ENCODE peak calls at places on chromosomes 16 and 17, in ten cellular contexts. T, J, K, F, E, I, H, D, S and Z are unnamed samples.

GRCh38 chr16:57821149-57821971 is 19.1 kb upstream of the KIFC3 start:
- DNase-seq in E (no peak), T (no peak), F (no peak), H (no peak), K (no peak), I (no peak), J (no peak), S (no peak), D (no peak), Z (no peak)

GRCh38 chr17:48612854-48613691 is 2.0 kb downstream of the HOXB8 start:
- DNase-seq in E (no peak), T (no peak), S (peak; percentile 53), D (no peak), F (no peak), J (no peak), K (peak; percentile 87), I (peak; percentile 61), H (peak; percentile 25), Z (no peak)

GRCh38 chr16:72963921-72964320 is 84.0 kb downstream of the ZFHX3 start:
- DNase-seq in H (peak; percentile 36), I (no peak), K (no peak), E (no peak), F (no peak), S (peak; percentile 45), T (peak; percentile 51), D (no peak), J (no peak), Z (no peak)

GRCh38 chr16:75943705-75944514 is 217.6 kb upstream of the CPHXL start:
- DNase-seq in F (no peak), D (no peak), K (no peak), I (peak; percentile 12), E (no peak), S (no peak), T (no peak), H (no peak), J (no peak), Z (no peak)

GRCh38 chr17:57154896-57155295 is 69.8 kb downstream of the AKAP1 start:
- DNase-seq in T (no peak), F (no peak), H (no peak), E (no peak), J (no peak), K (no peak), D (no peak), I (no peak), S (no peak), Z (no peak)

GRCh38 chr16:74141015-74141414 is 155.6 kb upstream of the PSMD7 start:
- DNase-seq in I (no peak), F (no peak), S (no peak), T (no peak), E (no peak), H (no peak), K (no peak), J (no peak), D (no peak), Z (no peak)

GRCh38 chr16:1272453-1273198 is 16.8 kb downstream of the TPSD1 start:
- DNase-seq in F (no peak), K (no peak), E (no peak), I (no peak), J (no peak), S (no peak), H (no peak), D (no peak), T (no peak), Z (no peak)

GRCh38 chr17:57260325-57261083 is 4.2 kb downstream of the MSI2 start:
- DNase-seq in H (no peak), K (no peak), E (no peak), J (no peak), D (no peak), T (no peak), I (no peak), S (no peak), F (no peak), Z (no peak)

GRCh38 chr16:535446-536405 is 8.2 kb downstream of the CAPN15 start:
- DNase-seq in J (no peak), D (no peak), K (peak; percentile 83), T (peak; percentile 77), I (no peak), S (peak; percentile 79), F (no peak), H (peak; percentile 24), E (no peak), Z (no peak)

GRCh38 chr17:50693041-50693682 is 14.6 kb downstream of the ANKRD40 start:
- DNase-seq in I (no peak), H (no peak), S (peak; percentile 25), E (no peak), T (peak; percentile 35), K (no peak), D (no peak), J (no peak), F (no peak), Z (no peak)

GRCh38 chr17:72077326-72077960 is 43.4 kb upstream of the SOX9 start:
- DNase-seq in I (no peak), D (no peak), K (no peak), J (no peak), F (no peak), E (no peak), S (no peak), H (no peak), T (no peak), Z (no peak)

GRCh38 chr17:67476787-67477335 is 99.8 kb downstream of the PITPNC1 start:
- DNase-seq in S (no peak), F (no peak), D (no peak), T (no peak), I (no peak), E (no peak), H (no peak), J (no peak), K (no peak), Z (no peak)

GRCh38 chr16:47716571-47716970 is 255.4 kb downstream of the PHKB start:
- DNase-seq in H (no peak), F (no peak), S (no peak), K (no peak), J (no peak), T (no peak), E (no peak), I (no peak), D (no peak), Z (no peak)

GRCh38 chr17:8326591-8327583 is 12.8 kb upstream of the ODF4 start:
- DNase-seq in J (no peak), D (peak; percentile 10), F (no peak), S (peak; percentile 9), T (peak; percentile 45), H (peak; percentile 30), I (no peak), K (peak; percentile 88), E (no peak), Z (peak; percentile 47)

GRCh38 chr17:76844846-76845245 is 23.4 kb upstream of the MGAT5B start:
- DNase-seq in F (no peak), S (no peak), J (no peak), T (no peak), D (no peak), I (no peak), K (no peak), H (no peak), E (no peak), Z (no peak)

GRCh38 chr17:69223809-69224208 is 4.8 kb downstream of the ABCA10 start:
- DNase-seq in H (peak; percentile 81), K (no peak), I (no peak), D (no peak), S (peak; percentile 73), F (no peak), T (peak; percentile 16), J (no peak), E (no peak), Z (no peak)

GRCh38 chr16:51326131-51326856 is 175.2 kb upstream of the SALL1 start:
- DNase-seq in E (no peak), T (peak; percentile 60), I (no peak), F (no peak), J (peak; percentile 40), S (peak; percentile 77), H (peak; percentile 61), D (no peak), K (no peak), Z (no peak)

GRCh38 chr16:85027968-85028637 is 508 bp downstream of the KIAA0513 start:
- DNase-seq in K (no peak), F (no peak), D (peak; percentile 2), E (no peak), I (no peak), J (no peak), T (peak; percentile 10), H (no peak), S (no peak), Z (no peak)

GRCh38 chr16:66899945-66900688 is 18.6 kb downstream of the CDH16 start:
- DNase-seq in H (peak; percentile 78), J (no peak), S (peak; percentile 59), K (no peak), E (no peak), I (no peak), D (no peak), T (peak; percentile 80), F (peak; percentile 65), Z (no peak)

GRCh38 chr16:22007509-22008214 is at the start of gene MOSMO:
- DNase-seq in D (peak; percentile 63), E (peak; percentile 65), H (peak; percentile 65), I (peak; percentile 69), S (peak; percentile 54), J (peak; percentile 58), K (peak; percentile 97), T (peak; percentile 65), F (peak; percentile 50), Z (peak; percentile 66)

GRCh38 chr17:78241277-78242023 is 10.0 kb downstream of the TMEM235 start:
- DNase-seq in K (no peak), D (no peak), T (peak; percentile 50), J (peak; percentile 92), I (no peak), F (no peak), S (peak; percentile 31), E (peak; percentile 31), H (peak; percentile 59), Z (no peak)

GRCh38 chr17:48510761-48511604 is 19.8 kb downstream of the HOXB1 start:
- DNase-seq in J (no peak), H (peak; percentile 90), F (no peak), E (peak; percentile 83), D (peak; percentile 78), T (no peak), I (no peak), K (no peak), S (peak; percentile 53), Z (no peak)

GRCh38 chr16:68031951-68032350 is 8.9 kb downstream of the DUS2 start:
- DNase-seq in E (no peak), J (no peak), D (no peak), K (no peak), T (peak; percentile 57), F (no peak), I (no peak), S (no peak), H (no peak), Z (no peak)

GRCh38 chr17:8822401-8823035 is 23.4 kb upstream of the MFSD6L start:
- DNase-seq in J (no peak), E (no peak), T (no peak), H (no peak), I (no peak), S (no peak), D (no peak), K (no peak), F (no peak), Z (no peak)